ENCODE peak calls at places on chromosomes 6 and 20, in six cellular contexts. B, D, U, O, W and R are unnamed samples.

GRCh38 chr20:34401741-34402455 is 38.8 kb downstream of the ITCH start:
- DNase-seq in D (no peak), U (no peak), O (no peak), B (peak), W (no peak), R (no peak)

GRCh38 chr20:12570371-12570770 is 438.4 kb upstream of the SPTLC3 start:
- DNase-seq in B (no peak), W (peak), O (no peak), D (no peak), U (no peak), R (no peak)

GRCh38 chr6:167550936-167551633 is 226.2 kb downstream of the TTLL2 start:
- DNase-seq in W (no peak), O (peak), U (no peak), B (no peak), D (no peak), R (no peak)

GRCh38 chr20:10929023-10929422 is 255.2 kb upstream of the JAG1 start:
- DNase-seq in D (no peak), U (no peak), W (no peak), O (peak), B (no peak), R (no peak)

GRCh38 chr20:46230811-46231282 is 77.5 kb downstream of the CDH22 start:
- DNase-seq in B (no peak), O (no peak), D (no peak), W (peak), U (peak), R (no peak)

GRCh38 chr6:70371454-70372105 is 41.7 kb upstream of the FAM135A start:
- DNase-seq in O (no peak), D (no peak), B (no peak), U (peak), W (peak), R (no peak)

GRCh38 chr6:167797079-167797870 is 29.4 kb upstream of the AFDN start:
- DNase-seq in O (no peak), W (no peak), D (no peak), B (no peak), U (no peak), R (no peak)

GRCh38 chr6:158847786-158848185 is 28.6 kb upstream of the EZR start:
- DNase-seq in B (no peak), U (no peak), D (no peak), O (no peak), W (no peak), R (no peak)

GRCh38 chr20:35120012-35120701 is 27.0 kb downstream of the EDEM2 start:
- DNase-seq in W (no peak), U (no peak), B (no peak), D (no peak), O (no peak), R (no peak)

GRCh38 chr6:90497411-90497810 is 89.5 kb downstream of the MAP3K7 start:
- DNase-seq in W (no peak), O (no peak), D (no peak), U (no peak), B (no peak), R (no peak)

GRCh38 chr6:164812706-164813105 is 496.7 kb downstream of the C6orf118 start:
- DNase-seq in U (peak), B (no peak), W (no peak), O (no peak), D (no peak), R (no peak)

GRCh38 chr6:140909156-140909555 is 1223.6 kb upstream of the GJE1 start:
- DNase-seq in D (no peak), U (no peak), O (no peak), B (no peak), W (no peak), R (no peak)

GRCh38 chr6:5865492-5866031 is 141.2 kb downstream of the NRN1 start:
- DNase-seq in W (no peak), U (no peak), D (no peak), B (no peak), O (no peak), R (no peak)

GRCh38 chr6:157471077-157471686 is 90.2 kb downstream of the ZDHHC14 start:
- DNase-seq in U (no peak), W (no peak), O (no peak), B (no peak), D (no peak), R (no peak)

GRCh38 chr6:15243994-15244604 is 1.8 kb upstream of the JARID2 start:
- DNase-seq in W (peak), B (no peak), O (no peak), D (no peak), U (no peak), R (no peak)

GRCh38 chr6:90982051-90982450 is 395.2 kb upstream of the MAP3K7 start:
- DNase-seq in B (no peak), U (no peak), D (no peak), W (peak), O (no peak), R (no peak)